ENCODE peak calls at places on chromosomes 2 and 18, in seven cellular contexts. X, H, U, W, P, V and R are unnamed samples.

GRCh38 chr2:43418673-43419072 is 177.2 kb downstream of the THADA start:
- DNase-seq in P (no peak), W (no peak), V (no peak), X (no peak), H (no peak), U (no peak), R (no peak)

GRCh38 chr18:33495278-33495677 is 54.8 kb upstream of the CCDC178 start:
- DNase-seq in W (peak), P (peak), V (peak), H (no peak), U (no peak), X (peak), R (peak)

GRCh38 chr2:31539505-31539904 is 41.2 kb downstream of the SRD5A2 start:
- DNase-seq in H (no peak), U (no peak), W (no peak), X (no peak), P (no peak), V (no peak), R (no peak)

GRCh38 chr2:238872628-238873400 is 24.9 kb downstream of the TWIST2 start:
- DNase-seq in V (no peak), U (no peak), P (no peak), H (no peak), X (no peak), W (no peak), R (no peak)

GRCh38 chr2:3839489-3839888 is 136.1 kb downstream of the DCDC2C start:
- DNase-seq in P (no peak), W (no peak), H (no peak), X (no peak), V (no peak), U (no peak), R (no peak)

GRCh38 chr2:63050916-63051794 is 525 bp downstream of the OTX1 start:
- DNase-seq in H (no peak), P (no peak), U (no peak), V (peak), X (no peak), W (no peak), R (peak)

GRCh38 chr2:105795575-105795934 is 50.8 kb downstream of the NCK2 start:
- DNase-seq in U (no peak), H (no peak), P (no peak), W (no peak), V (no peak), X (no peak), R (no peak)

GRCh38 chr2:62505649-62506420 is at the start of gene TMEM17:
- DNase-seq in U (peak), X (peak), V (peak), P (peak), H (peak), W (peak), R (peak)

GRCh38 chr18:79252904-79253633 is 142.7 kb upstream of the NFATC1 start:
- DNase-seq in U (no peak), W (no peak), P (no peak), X (no peak), H (no peak), V (no peak), R (no peak)

GRCh38 chr2:149167941-149168340 is 129.4 kb downstream of the LYPD6B start:
- DNase-seq in V (no peak), U (no peak), X (no peak), H (no peak), P (no peak), W (no peak), R (no peak)

GRCh38 chr2:40400336-40400953 is 51.4 kb downstream of the SLC8A1 start:
- DNase-seq in W (no peak), H (no peak), P (no peak), V (no peak), X (no peak), U (no peak), R (no peak)

GRCh38 chr18:59737776-59738295 is 40.6 kb upstream of the CCBE1 start:
- DNase-seq in V (no peak), W (no peak), P (no peak), U (no peak), H (no peak), X (no peak), R (no peak)

GRCh38 chr2:120905298-120905697 is 169.6 kb downstream of the GLI2 start:
- DNase-seq in U (no peak), X (no peak), H (no peak), P (no peak), W (no peak), V (no peak), R (no peak)

GRCh38 chr18:50075772-50076171 is 119.2 kb downstream of the MYO5B start:
- DNase-seq in W (no peak), U (no peak), P (no peak), X (no peak), V (no peak), H (no peak), R (no peak)

GRCh38 chr2:143906850-143907249 is 613.1 kb downstream of the ZEB2 start:
- DNase-seq in X (no peak), U (no peak), P (no peak), H (no peak), V (no peak), W (no peak), R (no peak)

GRCh38 chr18:36624451-36625167 is 204.2 kb downstream of the TPGS2 start:
- DNase-seq in X (no peak), H (no peak), P (no peak), W (no peak), V (no peak), U (no peak), R (no peak)

GRCh38 chr2:239621611-239622010 is 220.8 kb upstream of the HDAC4 start:
- DNase-seq in V (no peak), H (no peak), X (no peak), U (no peak), P (no peak), W (no peak), R (no peak)

GRCh38 chr2:63590621-63591408 is 2.1 kb downstream of the MDH1 start:
- DNase-seq in V (no peak), H (no peak), P (peak), X (no peak), W (peak), U (no peak), R (peak)

GRCh38 chr18:63708650-63709049 is 5.9 kb downstream of the SERPINB11 start:
- DNase-seq in P (no peak), W (no peak), U (no peak), X (peak), V (no peak), H (no peak), R (no peak)

DNA sequence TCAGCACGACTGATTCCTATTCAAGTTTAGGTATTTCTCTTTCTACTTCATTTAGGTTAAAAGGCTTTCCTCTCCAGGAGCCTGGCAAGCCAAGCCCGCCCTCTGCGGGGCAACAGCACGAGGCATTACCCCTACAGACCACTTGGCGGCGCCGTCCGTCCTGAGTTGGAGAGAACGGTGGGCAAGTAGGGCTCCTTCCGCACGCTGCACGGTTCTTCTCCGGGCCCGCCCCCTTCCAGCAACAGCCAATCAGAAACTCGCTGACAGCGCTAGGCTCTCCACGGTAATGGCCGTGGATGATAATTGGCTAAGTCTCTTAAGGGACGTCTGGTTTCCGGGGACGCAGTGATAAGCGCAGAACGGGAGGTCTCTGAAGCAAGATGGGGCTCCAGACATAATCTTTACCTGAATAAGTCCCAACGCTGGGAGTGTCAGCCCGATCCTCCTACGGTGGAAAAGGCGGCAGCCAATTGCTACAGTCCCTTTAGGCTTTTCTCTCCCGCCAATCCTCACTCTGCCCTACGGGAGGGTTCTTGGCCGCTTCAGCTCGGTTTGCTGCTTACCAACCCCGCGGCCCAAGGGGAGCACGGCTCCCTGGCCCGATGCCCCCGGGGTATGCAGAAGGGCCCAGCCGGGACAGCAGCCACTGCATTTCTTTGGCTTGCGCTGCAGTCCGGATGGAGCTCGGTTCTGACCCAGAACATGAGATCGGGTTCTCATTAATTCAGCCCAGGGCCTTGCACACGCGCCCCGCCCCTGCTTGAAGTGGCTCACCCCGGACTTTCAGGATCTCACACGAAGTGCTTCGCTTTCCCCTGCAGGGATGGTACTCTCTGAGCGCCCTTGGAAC is 206.9 kb upstream of the PKDCC start:
- DNase-seq in X (peak), V (peak), U (peak), W (peak), P (peak), H (peak), R (peak)
- TF ChIP-seq POLR2A in X (peak), V (peak), U (peak), W (no peak), P (peak), H (peak), R (no peak)

DNA sequence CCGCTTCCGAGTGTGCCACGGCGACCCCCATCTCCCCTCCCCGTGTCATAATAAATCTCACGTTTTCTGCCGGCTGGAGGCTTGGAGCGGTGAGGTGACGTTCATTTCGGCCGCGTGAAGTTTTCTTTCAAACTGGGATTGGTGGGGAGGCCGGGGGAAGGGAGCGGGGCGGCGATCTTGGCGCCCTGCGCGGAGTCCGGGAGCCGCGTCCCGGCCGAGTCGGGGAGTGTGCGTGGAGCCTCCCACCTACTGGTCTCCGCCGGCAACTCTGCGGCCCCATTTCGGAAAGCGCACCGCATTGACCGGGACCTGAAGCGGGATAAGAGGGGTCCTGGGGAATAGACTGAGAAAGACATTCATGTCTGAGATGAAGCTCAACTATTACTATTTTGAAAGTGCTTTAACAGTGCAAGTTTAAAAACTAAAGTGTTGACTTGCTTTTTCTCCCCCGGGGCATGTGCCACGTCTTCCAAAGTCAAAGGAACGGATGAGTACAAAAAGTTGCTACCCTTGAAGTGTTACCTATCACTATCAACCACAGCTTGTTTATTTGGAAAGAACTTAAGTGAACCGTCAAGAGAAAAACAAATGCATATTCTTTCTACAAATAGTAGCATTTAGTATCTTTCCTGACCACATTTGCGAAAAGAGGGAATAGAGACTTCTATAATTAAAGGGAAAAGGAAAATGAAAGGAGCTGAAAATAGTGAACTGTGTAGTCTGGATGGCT is 818 bp upstream of the IKZF2 start:
- DNase-seq in V (peak), H (peak), P (peak), U (peak), X (peak), W (peak), R (peak)
- TF ChIP-seq POLR2A in V (no peak), H (no peak), P (no peak), U (no peak), X (peak), W (no peak), R (no peak)

GRCh38 chr2:207354466-207354865 is 175.3 kb upstream of the CREB1 start:
- DNase-seq in H (no peak), U (no peak), P (no peak), V (no peak), X (no peak), W (no peak), R (no peak)

GRCh38 chr2:207356604-207357003 is 173.2 kb upstream of the CREB1 start:
- DNase-seq in U (no peak), H (no peak), P (no peak), X (no peak), W (no peak), V (no peak), R (no peak)

GRCh38 chr2:207353836-207354235 is 175.9 kb upstream of the CREB1 start:
- DNase-seq in X (no peak), P (no peak), H (no peak), U (no peak), W (no peak), V (no peak), R (no peak)

GRCh38 chr2:207351171-207351570 is 178.6 kb upstream of the CREB1 start:
- DNase-seq in V (no peak), P (no peak), X (no peak), H (no peak), W (no peak), U (no peak), R (no peak)

DNA sequence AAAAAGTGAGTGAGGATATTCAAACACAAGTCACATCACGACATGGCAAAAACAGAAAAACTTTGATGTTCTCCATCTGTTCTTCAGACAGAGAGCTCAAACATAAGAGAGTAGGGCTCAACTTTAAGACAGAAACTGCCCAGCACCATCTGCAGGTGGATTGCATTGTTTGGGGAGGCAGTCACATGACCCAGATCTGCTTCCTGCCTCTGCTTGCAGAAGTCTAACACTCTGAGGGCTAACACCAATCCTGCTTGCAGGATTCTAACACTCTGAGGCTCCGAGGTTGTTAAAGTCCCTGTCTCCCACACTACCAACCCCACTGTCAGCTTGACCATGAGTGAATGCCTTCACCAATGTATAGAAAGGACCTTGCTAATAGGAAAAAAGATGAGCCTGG is 176.8 kb upstream of the CREB1 start:
- DNase-seq in V (no peak), U (no peak), W (no peak), X (peak), H (no peak), P (no peak), R (no peak)
- TF ChIP-seq POLR2A in V (no peak), U (no peak), W (no peak), X (no peak), H (no peak), P (no peak), R (no peak)

GRCh38 chr2:229922449-229923386 is at the start of gene FBXO36:
- DNase-seq in X (peak), H (peak), V (peak), U (peak), P (peak), W (peak), R (peak)

GRCh38 chr2:229917793-229918192 is 4.0 kb downstream of the TRIP12 start:
- DNase-seq in X (no peak), P (no peak), V (no peak), H (no peak), U (no peak), W (no peak), R (no peak)

GRCh38 chr2:229920011-229920781 is 1.6 kb downstream of the TRIP12 start:
- DNase-seq in V (no peak), U (no peak), W (peak), X (no peak), H (no peak), P (no peak), R (peak)

GRCh38 chr2:229921101-229921891 is 513 bp downstream of the TRIP12 start:
- DNase-seq in P (peak), V (peak), H (peak), X (peak), W (peak), U (peak), R (peak)

GRCh38 chr2:229921892-229922448 is at the start of gene TRIP12:
- DNase-seq in W (peak), U (peak), H (peak), X (peak), V (peak), P (peak), R (peak)
- TF ChIP-seq POLR2A in W (no peak), U (no peak), H (peak), X (no peak), V (no peak), P (no peak), R (peak)

GRCh38 chr2:71277536-71278103 is 50.7 kb upstream of the PAIP2B start:
- DNase-seq in X (no peak), P (peak), H (peak), W (peak), U (peak), V (peak), R (peak)
- TF ChIP-seq POLR2A in X (no peak), P (no peak), H (no peak), W (no peak), U (no peak), V (no peak), R (no peak)

GRCh38 chr18:3040183-3040582 is 27.2 kb upstream of the LPIN2 start:
- DNase-seq in H (no peak), P (no peak), X (no peak), V (no peak), W (no peak), U (no peak), R (no peak)

GRCh38 chr18:3036108-3036507 is 23.2 kb upstream of the LPIN2 start:
- DNase-seq in X (no peak), H (no peak), W (no peak), V (no peak), P (no peak), U (no peak), R (no peak)

GRCh38 chr18:3035635-3036034 is 22.7 kb upstream of the LPIN2 start:
- DNase-seq in U (no peak), P (no peak), W (no peak), X (no peak), H (no peak), V (no peak), R (no peak)

GRCh38 chr18:3040881-3041280 is 27.9 kb upstream of the LPIN2 start:
- DNase-seq in W (no peak), X (no peak), P (no peak), V (no peak), H (no peak), U (no peak), R (no peak)

GRCh38 chr18:3037423-3037915 is 24.5 kb upstream of the LPIN2 start:
- DNase-seq in U (peak), P (no peak), H (peak), V (peak), X (peak), W (no peak), R (peak)
- TF ChIP-seq POLR2A in U (no peak), P (no peak), H (no peak), V (no peak), X (no peak), W (no peak), R (no peak)